ENCODE peak calls at places on chromosomes 13 and 19, in five cellular contexts. T is SK-N-SH, O is WERI-Rb-1, V is PC-3, U is thoracic aorta. M is an unnamed sample. For H3K9me3, the result is how much of the 10 kb centered on the place peaks cover.

GRCh38 chr19:47848425-47848824 is 10.6 kb upstream of the TPRX2 start:
- DNase-seq in T (no peak), O (no peak), V (no peak), U (no peak), M (no peak)

GRCh38 chr19:9498183-9498902 is at the start of gene ZNF560:
- DNase-seq in T (peak), O (peak), V (no peak), U (no peak), M (no peak)

GRCh38 chr19:41936416-41936850 is 8.2 kb upstream of the ERFL start:
- DNase-seq in T (no peak), O (no peak), V (peak), U (no peak), M (no peak)

GRCh38 chr13:33884506-33885221 is 66.7 kb downstream of the RFC3 start:
- DNase-seq in T (no peak), O (no peak), V (no peak), U (no peak), M (no peak)

GRCh38 chr19:43784251-43784980 is 3.6 kb upstream of the KCNN4 start:
- DNase-seq in T (no peak), O (peak), V (peak), U (no peak), M (peak)

GRCh38 chr19:33383722-33384292 is 10.3 kb downstream of the CEBPG start:
- DNase-seq in T (no peak), O (no peak), V (no peak), U (no peak), M (no peak)

GRCh38 chr13:44646044-44646443 is 69.9 kb upstream of the TSC22D1 start:
- DNase-seq in T (no peak), O (no peak), V (no peak), U (no peak), M (no peak)

GRCh38 chr13:81738364-81738763 is 1397.4 kb upstream of the SPRY2 start:
- DNase-seq in T (no peak), O (no peak), V (peak), U (no peak), M (no peak)

GRCh38 chr19:9531933-9532332 is 6.5 kb downstream of the ZNF426 start:
- DNase-seq in T (no peak), O (no peak), V (peak), U (no peak), M (no peak)

GRCh38 chr19:45166723-45167252 is 6.0 kb upstream of the NKPD1 start:
- DNase-seq in T (no peak), O (peak), V (no peak), U (no peak), M (no peak)

GRCh38 chr13:26348966-26349365 is 95.0 kb downstream of the CDK8 start:
- DNase-seq in T (no peak), O (no peak), V (no peak), U (no peak), M (no peak)
- H3K9me3 ChIP-seq in T (under half), O (under half), V (under half), U (under half), M (under half)

GRCh38 chr19:56622374-56622773 is 20.6 kb upstream of the SMIM17 start:
- DNase-seq in T (no peak), O (no peak), V (no peak), U (no peak), M (no peak)

GRCh38 chr19:56617531-56617930 is 22.4 kb downstream of the ZNF71 start:
- DNase-seq in T (no peak), O (no peak), V (no peak), U (no peak), M (no peak)

GRCh38 chr19:56619131-56619530 is 23.8 kb upstream of the SMIM17 start:
- DNase-seq in T (no peak), O (no peak), V (no peak), U (no peak), M (no peak)

GRCh38 chr19:56625708-56626107 is 17.3 kb upstream of the SMIM17 start:
- DNase-seq in T (no peak), O (no peak), V (no peak), U (no peak), M (no peak)

DNA sequence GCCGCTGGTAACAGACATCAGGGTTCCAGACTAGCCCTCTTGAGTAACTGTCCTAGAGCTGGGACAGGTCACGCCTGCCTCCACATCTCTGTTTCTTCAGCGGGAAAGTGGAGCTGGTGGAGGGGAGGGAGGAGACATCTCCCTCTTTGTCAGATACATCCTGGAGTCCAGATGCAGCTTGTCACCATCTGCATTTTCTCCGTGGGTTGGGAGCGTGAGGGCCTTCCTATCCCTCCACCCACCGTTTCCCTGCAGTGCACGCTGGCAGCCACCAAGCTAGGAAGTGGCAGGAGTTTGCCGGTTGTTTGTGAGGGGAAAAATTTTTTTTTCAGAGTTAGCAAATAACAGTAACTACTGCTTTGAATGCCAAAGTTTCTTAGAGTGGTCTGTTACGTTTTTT is 20.0 kb upstream of the SMIM17 start:
- DNase-seq in T (no peak), O (no peak), V (no peak), U (no peak), M (no peak)
- H3K9me3 ChIP-seq in T (under half), O (under half), V (under half), U (half or more), M (half or more)

GRCh38 chr13:75554981-75555380 is 5.4 kb downstream of the UCHL3 start:
- DNase-seq in T (no peak), O (no peak), V (peak), U (no peak), M (no peak)
- H3K9me3 ChIP-seq in T (under half), O (under half), V (under half), U (under half), M (under half)

GRCh38 chr19:52703917-52704316 is 30.9 kb downstream of the ZNF611 start:
- DNase-seq in T (no peak), O (no peak), V (no peak), U (no peak), M (no peak)
- H3K9me3 ChIP-seq in T (under half), O (under half), V (under half), U (under half), M (under half)

DNA sequence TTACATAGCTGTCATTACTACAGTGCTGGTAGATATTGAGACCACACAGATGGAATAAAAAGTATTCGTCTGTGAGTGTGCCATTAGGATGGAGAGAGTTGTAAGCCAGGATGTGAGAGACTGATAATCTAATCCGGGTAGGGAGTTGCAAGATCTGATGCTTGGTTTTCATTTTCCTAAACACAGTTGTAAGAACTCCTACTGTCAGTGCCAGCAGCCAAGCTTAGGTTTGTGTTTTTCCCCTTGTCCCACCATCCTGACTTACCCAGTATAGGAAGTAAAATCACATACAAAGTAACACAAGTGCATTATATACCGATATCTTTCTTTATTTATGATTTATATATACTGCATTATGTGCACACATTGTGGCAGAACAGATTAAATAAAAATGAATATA is 726.4 kb upstream of the PCDH20 start:
- DNase-seq in T (no peak), O (no peak), V (no peak), U (no peak), M (no peak)
- H3K9me3 ChIP-seq in T (under half), O (under half), V (under half), U (under half), M (under half)

DNA sequence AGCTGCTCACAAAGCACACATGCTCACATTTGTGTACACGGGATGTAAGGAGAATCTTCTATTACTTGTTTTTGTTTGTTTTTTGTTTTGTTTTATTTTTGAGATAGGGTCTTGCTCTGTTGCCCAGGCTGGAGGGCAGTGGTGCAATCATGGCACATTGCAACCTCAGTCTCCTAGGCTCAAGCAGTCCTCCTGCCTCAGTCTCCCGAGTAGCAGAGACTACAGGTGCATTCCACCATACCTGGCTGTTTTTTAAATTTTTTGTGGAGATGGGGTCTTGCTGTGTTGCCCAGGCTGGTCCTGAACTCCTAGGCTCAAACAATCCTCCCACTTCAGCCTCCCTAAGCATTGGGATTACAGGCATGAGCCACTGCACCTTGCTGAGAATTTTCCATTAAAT is 41.8 kb downstream of the KCNC3 start:
- DNase-seq in T (no peak), O (no peak), V (no peak), U (no peak), M (no peak)
- H3K9me3 ChIP-seq in T (under half), O (under half), V (under half), U (under half), M (under half)